ENCODE peak calls at places on chromosomes 2 and 18, in nine cellular contexts. C is stimulated activated naive CD4-positive, alpha-beta T cell; S is stimulated activated CD8-positive, alpha-beta memory T cell treated with anti-CD3 and anti-CD28 coated beads, Interleukin-4, amount 100 ng/mL, for 1 hour; D is HAP-1; F is HFFc6; A is caudate nucleus; Q is endothelial cell; M is GM23338; L is neuronal stem cell. U is an unnamed sample.

GRCh38 chr2:174771631-174772491 is 7.6 kb upstream of the CHRNA1 start:
- DNase-seq in C (no peak), S (no peak), D (peak; percentile 94), F (peak; percentile 83), A (peak; percentile 33), Q (peak; percentile 78), M (peak; percentile 95), L (peak; percentile 75), U (peak; percentile 70)

GRCh38 chr18:62710417-62710816 is 4.9 kb upstream of the PHLPP1 start:
- DNase-seq in C (no peak), S (no peak), D (no peak), F (peak; percentile 55), A (no peak), Q (no peak), M (no peak), L (no peak), U (no peak)

GRCh38 chr2:201962766-201963555 is 70.7 kb upstream of the FZD7 start:
- DNase-seq in C (no peak), S (no peak), D (peak; percentile 84), F (no peak), A (no peak), Q (no peak), M (no peak), L (no peak), U (no peak)

GRCh38 chr2:56647997-56648396 is 464.2 kb downstream of the CCDC85A start:
- DNase-seq in C (no peak), S (no peak), D (no peak), F (no peak), A (no peak), Q (no peak), M (no peak), L (no peak), U (no peak)

GRCh38 chr18:48049757-48050156 is 119.3 kb upstream of the SMAD2 start:
- DNase-seq in C (no peak), S (no peak), D (no peak), F (no peak), A (no peak), Q (no peak), M (no peak), L (no peak), U (no peak)

GRCh38 chr2:42913280-42913878 is 121.0 kb upstream of the HAAO start:
- DNase-seq in C (no peak), S (no peak), D (no peak), F (no peak), A (no peak), Q (no peak), M (no peak), L (no peak), U (no peak)

GRCh38 chr2:89848114-89848513 is 1156.6 kb downstream of the RPIA start:
- DNase-seq in C (no peak), S (no peak), D (no peak), F (no peak), A (no peak), Q (no peak), M (no peak), L (no peak), U (no peak)

GRCh38 chr2:151878655-151879563 is 50.7 kb upstream of the ARL5A start:
- DNase-seq in C (no peak), S (no peak), D (no peak), F (no peak), A (no peak), Q (no peak), M (no peak), L (no peak), U (no peak)

GRCh38 chr2:105438104-105438929 is 39.5 kb upstream of the FHL2 start:
- DNase-seq in C (no peak), S (no peak), D (no peak), F (no peak), A (no peak), Q (no peak), M (no peak), L (no peak), U (no peak)

GRCh38 chr2:120552800-120553471 is 182.7 kb upstream of the GLI2 start:
- DNase-seq in C (no peak), S (no peak), D (peak; percentile 90), F (no peak), A (no peak), Q (peak; percentile 76), M (peak; percentile 98), L (peak; percentile 64), U (peak; percentile 21)

GRCh38 chr2:37625156-37625555 is 46.3 kb downstream of the CDC42EP3 start:
- DNase-seq in C (no peak), S (no peak), D (no peak), F (peak; percentile 77), A (no peak), Q (no peak), M (no peak), L (no peak), U (no peak)

U was measured in anterior cingulate cortex.